ENCODE peak calls at places on chromosomes 2 and 18, in five cellular contexts. J is uterus, N is PC-3, A is Peyer's patch, R is neural progenitor cell. O is an unnamed sample. For H3K4me1 and H3K36me3, the result is how much of the 10 kb centered on the place peaks cover.

GRCh38 chr18:11040359-11040758 is 109.0 kb downstream of the PIEZO2 start:
- DNase-seq in J (no peak), N (no peak), A (no peak), R (no peak), O (no peak)

GRCh38 chr2:105301646-105302045 is 27.9 kb downstream of the TGFBRAP1 start:
- DNase-seq in J (no peak), N (no peak), A (no peak), R (no peak), O (no peak)

GRCh38 chr2:239380831-239381708 is 19.8 kb downstream of the HDAC4 start:
- DNase-seq in J (no peak), N (no peak), A (peak), R (no peak), O (no peak)

GRCh38 chr2:42367835-42368234 is 6.8 kb upstream of the COX7A2L start:
- DNase-seq in J (no peak), N (no peak), A (no peak), R (no peak), O (peak)

GRCh38 chr2:29879456-29879855 is 41.9 kb downstream of the ALK start:
- DNase-seq in J (no peak), N (no peak), A (no peak), R (peak), O (no peak)

GRCh38 chr2:119914266-119914665 is 98.6 kb upstream of the EPB41L5 start:
- DNase-seq in J (no peak), N (peak), A (no peak), R (no peak), O (peak)

GRCh38 chr2:170361359-170361936 is 183.5 kb downstream of the MYO3B start:
- DNase-seq in J (no peak), N (peak), A (peak), R (peak), O (peak)

GRCh38 chr2:8116661-8117060 is 565.2 kb upstream of the ID2 start:
- DNase-seq in J (no peak), N (no peak), A (no peak), R (no peak), O (no peak)

GRCh38 chr2:175844169-175844568 is 157.9 kb downstream of the LNPK start:
- DNase-seq in J (no peak), N (peak), A (no peak), R (no peak), O (peak)

GRCh38 chr2:226981731-226982373 is 146.0 kb downstream of the RHBDD1 start:
- DNase-seq in J (no peak), N (no peak), A (no peak), R (no peak), O (no peak)

GRCh38 chr2:8178916-8179315 is 502.9 kb upstream of the ID2 start:
- DNase-seq in J (no peak), N (no peak), A (no peak), R (no peak), O (no peak)

GRCh38 chr2:224952942-224953657 is 89.2 kb downstream of the DOCK10 start:
- DNase-seq in J (no peak), N (no peak), A (peak), R (no peak), O (no peak)

GRCh38 chr2:129945557-129945956 is 33.9 kb upstream of the RAB6C start:
- DNase-seq in J (no peak), N (no peak), A (no peak), R (no peak), O (no peak)

GRCh38 chr18:75581336-75582121 is 154.0 kb upstream of the SMIM21 start:
- DNase-seq in J (no peak), N (no peak), A (no peak), R (peak), O (peak)

GRCh38 chr2:129876576-129876975 is 102.9 kb upstream of the RAB6C start:
- DNase-seq in J (no peak), N (no peak), A (no peak), R (no peak), O (no peak)

GRCh38 chr2:20145497-20146193 is 79.3 kb downstream of the SDC1 start:
- DNase-seq in J (no peak), N (no peak), A (no peak), R (no peak), O (no peak)

GRCh38 chr2:127161176-127162136 is 54.5 kb upstream of the BIN1 start:
- DNase-seq in J (no peak), N (peak), A (peak), R (no peak), O (no peak)

GRCh38 chr2:101516833-101517690 is 42.1 kb upstream of the RFX8 start:
- DNase-seq in J (no peak), N (peak), A (no peak), R (no peak), O (peak)

GRCh38 chr18:49031511-49032188 is 80.9 kb upstream of the SMAD7 start:
- DNase-seq in J (no peak), N (no peak), A (no peak), R (no peak), O (no peak)

DNA sequence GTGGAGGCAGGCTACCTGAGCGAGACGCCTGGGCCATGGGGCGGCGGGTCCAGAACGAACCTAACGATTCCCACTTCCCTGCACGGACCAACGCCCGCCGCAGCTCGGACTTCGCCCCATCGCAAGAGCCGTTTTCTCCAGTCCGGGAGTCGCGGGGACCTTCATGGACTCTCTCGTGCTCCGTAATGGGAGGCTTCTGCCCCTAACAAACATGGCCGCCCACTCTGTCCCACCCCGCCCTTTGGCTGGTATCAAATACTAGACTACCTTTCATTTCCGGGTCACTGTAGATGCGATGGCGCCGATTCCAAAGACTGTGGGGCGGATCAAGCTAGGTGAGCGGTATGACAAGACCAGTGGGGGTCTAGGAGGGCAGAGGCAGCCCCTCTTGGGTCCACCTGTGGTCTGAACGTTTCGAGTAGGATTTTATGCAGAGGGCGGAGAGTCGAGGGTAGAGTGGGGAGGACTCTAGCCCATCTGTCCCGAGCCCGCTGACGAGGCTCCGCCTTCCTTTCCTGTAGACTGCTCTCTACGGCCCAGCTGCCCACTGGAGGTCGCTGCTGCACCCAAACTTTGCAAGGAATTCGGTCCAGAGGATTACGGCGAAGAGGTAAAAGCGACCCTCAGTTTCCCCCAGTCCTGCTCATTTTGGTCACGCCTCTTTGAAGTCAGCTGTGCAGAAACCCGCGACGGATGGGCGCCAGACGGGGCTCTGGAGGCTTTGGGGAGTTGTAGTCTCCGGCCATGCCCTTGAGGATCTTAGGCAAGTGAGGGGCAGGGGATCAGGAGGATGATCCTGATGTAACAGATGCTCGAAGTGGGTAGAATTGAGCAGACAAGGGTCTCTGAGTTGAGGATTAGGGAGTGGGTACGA is at the start of the genes CCDC142 and TTC31:
- DNase-seq in J (peak), N (peak), A (peak), R (peak), O (peak)
- H3K4me1 ChIP-seq in J (under half), N (under half), A (under half), R (under half), O (under half)

DNA sequence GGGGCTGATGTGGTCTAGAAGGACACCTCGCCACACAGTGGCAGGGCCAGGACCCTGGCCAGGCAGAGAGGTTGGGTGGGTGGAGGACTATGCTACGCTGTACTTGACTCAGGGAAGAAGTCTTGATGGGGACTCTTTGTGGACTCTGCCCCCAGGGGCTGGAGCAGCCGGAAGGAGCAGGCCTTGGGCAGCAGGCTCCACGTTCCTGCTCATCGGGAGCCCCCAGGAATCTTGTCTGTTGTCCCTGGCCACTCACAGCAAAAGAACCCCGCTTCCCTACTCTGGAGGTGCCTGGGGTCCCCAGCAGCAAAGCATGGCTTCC is 79.0 kb downstream of the POLR1A start:
- DNase-seq in J (no peak), N (no peak), A (no peak), R (no peak), O (no peak)
- H3K36me3 ChIP-seq in J (under half), N (under half), A (half or more), R (under half), O (half or more)

DNA sequence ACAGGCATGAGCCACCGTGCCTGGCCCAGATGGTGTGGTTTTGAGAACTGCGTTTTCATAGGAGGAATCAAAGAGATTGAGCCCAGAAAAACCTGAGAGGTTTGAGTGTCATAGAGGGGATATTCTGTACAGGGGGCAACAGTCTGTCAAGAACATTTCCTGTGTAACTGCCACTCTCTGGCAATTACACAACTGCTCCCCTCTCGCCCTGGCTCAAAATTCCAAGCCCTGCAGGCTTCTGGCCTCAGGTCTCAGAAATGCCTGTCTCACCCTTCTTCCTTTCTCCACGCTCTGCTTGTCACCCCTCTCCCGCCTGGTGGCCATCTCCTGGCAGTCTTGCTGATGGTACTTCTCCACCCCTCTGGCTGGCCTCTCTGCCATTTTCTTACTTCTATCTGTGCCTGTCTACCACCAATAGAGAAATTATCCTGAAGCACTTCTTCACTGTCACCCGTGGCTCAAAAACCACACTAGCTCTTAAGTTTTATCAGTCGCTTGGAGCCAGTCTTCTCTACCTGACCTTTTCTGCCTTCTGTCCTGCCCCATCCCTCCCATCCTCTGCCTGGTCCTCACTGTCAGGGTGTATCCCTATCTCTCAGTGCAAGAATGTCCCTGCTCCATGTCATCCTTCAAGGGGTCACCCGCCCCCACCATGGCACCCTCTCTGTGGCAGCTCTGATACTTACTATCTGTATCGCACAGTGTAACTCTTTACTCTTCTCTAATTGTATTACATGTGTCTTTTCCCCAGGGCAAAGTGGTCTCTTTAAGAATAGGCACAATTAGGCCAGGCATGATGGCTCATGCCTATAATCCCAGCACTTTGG is 4.2 kb downstream of the VAMP5 start:
- DNase-seq in J (no peak), N (no peak), A (no peak), R (no peak), O (no peak)
- H3K4me1 ChIP-seq in J (under half), N (under half), A (half or more), R (under half), O (under half)

DNA sequence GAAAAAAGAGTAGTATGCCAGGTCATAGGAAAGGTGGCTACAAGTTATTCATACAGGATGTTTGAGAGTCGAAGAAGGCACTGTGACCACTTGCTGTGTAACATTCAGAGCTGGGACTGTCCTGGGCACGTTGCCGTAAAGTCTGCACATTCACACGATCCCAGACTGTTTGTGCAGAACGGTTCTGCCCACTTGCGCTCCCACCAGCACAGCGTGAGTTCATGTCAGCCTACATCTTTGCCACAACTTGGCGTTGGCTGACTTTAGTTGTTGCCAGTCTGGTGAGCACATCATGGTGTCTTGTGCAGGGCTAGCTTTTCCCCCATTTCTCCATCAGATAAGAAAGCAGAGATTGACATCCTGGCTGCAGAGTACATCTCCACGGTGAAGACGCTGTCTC is 7.0 kb downstream of the ING5 start:
- DNase-seq in J (no peak), N (no peak), A (no peak), R (no peak), O (no peak)
- H3K36me3 ChIP-seq in J (under half), N (under half), A (half or more), R (under half), O (half or more)

O was measured in adipocyte.